ENCODE peak calls at places on chromosomes 12 and 14, in nine cellular contexts. M is coronary artery, Q is GM10248, R is retinal pigment epithelial cell, B is PC-9, A is thoracic aorta, E is fibroblast of the aortic adventitia, P is glutamatergic neuron, D is lower leg skin. T is an unnamed sample.

GRCh38 chr12:85440273-85440672 is 160.3 kb downstream of the ALX1 start:
- DNase-seq in M (no peak), Q (no peak), R (no peak), B (no peak), A (no peak), E (no peak), P (no peak), D (no peak), T (no peak)

GRCh38 chr12:131865196-131865875 is 29.1 kb upstream of the ULK1 start:
- DNase-seq in M (no peak), Q (no peak), R (no peak), B (peak), A (no peak), E (no peak), P (no peak), D (no peak), T (no peak)

GRCh38 chr14:104384776-104385071 is 194.8 kb upstream of the C14orf180 start:
- DNase-seq in M (no peak), Q (no peak), R (no peak), B (no peak), A (no peak), E (no peak), P (no peak), D (no peak), T (no peak)

GRCh38 chr12:106978035-106978800 is 8.7 kb downstream of the MTERF2 start:
- DNase-seq in M (no peak), Q (no peak), R (no peak), B (no peak), A (no peak), E (peak), P (no peak), D (no peak), T (no peak)

GRCh38 chr14:100134591-100134990 is 24.9 kb downstream of the DEGS2 start:
- DNase-seq in M (no peak), Q (no peak), R (no peak), B (no peak), A (no peak), E (no peak), P (no peak), D (no peak), T (no peak)

GRCh38 chr14:42884100-42884499 is 1277.4 kb downstream of the LRFN5 start:
- DNase-seq in M (no peak), Q (no peak), R (peak), B (peak), A (no peak), E (peak), P (no peak), D (no peak), T (no peak)

GRCh38 chr12:6773662-6774351 is 1.5 kb downstream of the LAG3 start:
- DNase-seq in M (no peak), Q (no peak), R (no peak), B (no peak), A (no peak), E (no peak), P (no peak), D (no peak), T (no peak)

GRCh38 chr14:95290021-95290420 is 29.7 kb downstream of the CLMN start:
- DNase-seq in M (peak), Q (no peak), R (no peak), B (no peak), A (no peak), E (no peak), P (no peak), D (no peak), T (no peak)

GRCh38 chr12:5910790-5911548 is 34.1 kb downstream of the ANO2 start:
- DNase-seq in M (no peak), Q (no peak), R (no peak), B (no peak), A (no peak), E (no peak), P (no peak), D (no peak), T (no peak)

GRCh38 chr12:62098131-62098530 is 162.1 kb upstream of the USP15 start:
- DNase-seq in M (no peak), Q (no peak), R (no peak), B (no peak), A (no peak), E (no peak), P (no peak), D (no peak), T (no peak)

GRCh38 chr14:51208982-51209381 is 31.1 kb upstream of the TMX1 start:
- DNase-seq in M (no peak), Q (no peak), R (no peak), B (no peak), A (no peak), E (no peak), P (peak), D (no peak), T (no peak)

GRCh38 chr12:124407074-124407473 is 112.2 kb downstream of the RFLNA start:
- DNase-seq in M (no peak), Q (no peak), R (no peak), B (no peak), A (no peak), E (no peak), P (no peak), D (no peak), T (no peak)

GRCh38 chr12:96452271-96452922 is 37.0 kb upstream of the CFAP54 start:
- DNase-seq in M (no peak), Q (no peak), R (no peak), B (no peak), A (no peak), E (no peak), P (no peak), D (no peak), T (no peak)

GRCh38 chr14:64715146-64715627 is 11.0 kb downstream of the PLEKHG3 start:
- DNase-seq in M (peak), Q (no peak), R (no peak), B (no peak), A (no peak), E (no peak), P (no peak), D (no peak), T (no peak)

GRCh38 chr12:57165741-57166140 is 18.3 kb upstream of the LRP1-AS start:
- DNase-seq in M (no peak), Q (no peak), R (no peak), B (peak), A (no peak), E (no peak), P (no peak), D (no peak), T (no peak)

GRCh38 chr14:103808403-103809001 is 38.9 kb downstream of the PPP1R13B start:
- DNase-seq in M (peak), Q (peak), R (peak), B (peak), A (no peak), E (peak), P (peak), D (peak), T (peak)

GRCh38 chr12:127501916-127502315 is 765.1 kb upstream of the TMEM132C start:
- DNase-seq in M (no peak), Q (no peak), R (no peak), B (no peak), A (no peak), E (no peak), P (no peak), D (no peak), T (no peak)

GRCh38 chr12:128365831-128366231 is 98.9 kb downstream of the TMEM132C start:
- DNase-seq in M (peak), Q (no peak), R (no peak), B (no peak), A (no peak), E (no peak), P (peak), D (no peak), T (no peak)

GRCh38 chr14:75379246-75379929 is 48.4 kb upstream of the JDP2 start:
- DNase-seq in M (no peak), Q (no peak), R (no peak), B (no peak), A (no peak), E (no peak), P (no peak), D (no peak), T (no peak)

GRCh38 chr12:24500466-24501232 is 448.3 kb downstream of the BCAT1 start:
- DNase-seq in M (no peak), Q (no peak), R (no peak), B (no peak), A (no peak), E (no peak), P (no peak), D (no peak), T (no peak)

GRCh38 chr14:102819790-102820330 is 42.6 kb downstream of the TRAF3 start:
- DNase-seq in M (no peak), Q (no peak), R (no peak), B (no peak), A (no peak), E (peak), P (no peak), D (no peak), T (no peak)

GRCh38 chr12:1691123-1692007 is 495 bp downstream of the ADIPOR2 start:
- DNase-seq in M (no peak), Q (peak), R (no peak), B (no peak), A (no peak), E (no peak), P (peak), D (peak), T (peak)

GRCh38 chr12:123115409-123116111 is 35.3 kb downstream of the PITPNM2 start:
- DNase-seq in M (peak), Q (peak), R (no peak), B (no peak), A (peak), E (peak), P (no peak), D (peak), T (no peak)

GRCh38 chr12:115060477-115061168 is 376.6 kb upstream of the TBX3 start:
- DNase-seq in M (no peak), Q (no peak), R (no peak), B (no peak), A (no peak), E (no peak), P (no peak), D (no peak), T (no peak)

GRCh38 chr14:69612759-69613145 is 1.4 kb downstream of the SUSD6 start:
- DNase-seq in M (no peak), Q (no peak), R (no peak), B (no peak), A (no peak), E (peak), P (no peak), D (no peak), T (no peak)

GRCh38 chr12:123886931-123887582 is 85.6 kb downstream of the CCDC92 start:
- DNase-seq in M (no peak), Q (no peak), R (no peak), B (no peak), A (no peak), E (no peak), P (no peak), D (no peak), T (no peak)

GRCh38 chr14:85974602-85975001 is 444.7 kb downstream of the FLRT2 start:
- DNase-seq in M (no peak), Q (no peak), R (no peak), B (no peak), A (no peak), E (no peak), P (no peak), D (no peak), T (no peak)

GRCh38 chr12:128338344-128338743 is 71.4 kb downstream of the TMEM132C start:
- DNase-seq in M (no peak), Q (no peak), R (no peak), B (no peak), A (no peak), E (no peak), P (no peak), D (no peak), T (no peak)

GRCh38 chr12:6752181-6752930 is 585 bp downstream of the MLF2 start:
- DNase-seq in M (no peak), Q (peak), R (no peak), B (no peak), A (no peak), E (peak), P (peak), D (peak), T (no peak)

GRCh38 chr12:11555743-11556625 is 93.5 kb upstream of the ETV6 start:
- DNase-seq in M (no peak), Q (no peak), R (no peak), B (peak), A (no peak), E (no peak), P (no peak), D (no peak), T (no peak)

GRCh38 chr12:121857322-121858246 is 1.1 kb downstream of the HPD start:
- DNase-seq in M (no peak), Q (no peak), R (no peak), B (no peak), A (no peak), E (peak), P (peak), D (no peak), T (no peak)

GRCh38 chr14:66772146-66772545 is 264.2 kb downstream of the GPHN start:
- DNase-seq in M (no peak), Q (no peak), R (no peak), B (no peak), A (no peak), E (no peak), P (no peak), D (no peak), T (no peak)

GRCh38 chr14:67167420-67168109 is 21.7 kb upstream of the GARIN2 start:
- DNase-seq in M (no peak), Q (no peak), R (peak), B (peak), A (no peak), E (peak), P (no peak), D (no peak), T (no peak)

GRCh38 chr14:63632932-63633514 is 8.6 kb downstream of the WDR89 start:
- DNase-seq in M (no peak), Q (peak), R (no peak), B (no peak), A (no peak), E (peak), P (no peak), D (no peak), T (no peak)

GRCh38 chr14:37197421-37198272 is at the start of gene MIPOL1:
- DNase-seq in M (peak), Q (no peak), R (peak), B (peak), A (peak), E (peak), P (peak), D (peak), T (no peak)
- TF ChIP-seq CTCF in M (no peak), Q (no peak), R (peak), B (no peak), A (peak), E (peak), P (no peak), D (no peak), T (no peak)

GRCh38 chr12:41795910-41796309 is 348.8 kb downstream of the GXYLT1 start:
- DNase-seq in M (no peak), Q (no peak), R (no peak), B (no peak), A (no peak), E (no peak), P (peak), D (no peak), T (no peak)
- TF ChIP-seq CTCF in M (no peak), Q (no peak), R (peak), B (no peak), A (no peak), E (no peak), P (no peak), D (no peak), T (no peak)

GRCh38 chr12:89524201-89525001 is at the start of gene GALNT4:
- DNase-seq in M (peak), Q (peak), R (peak), B (peak), A (peak), E (peak), P (peak), D (peak), T (peak)

GRCh38 chr12:89525824-89526770 is at the start of gene POC1B:
- DNase-seq in M (peak), Q (peak), R (peak), B (peak), A (peak), E (peak), P (peak), D (peak), T (peak)

GRCh38 chr12:89521348-89522238 is 3.0 kb downstream of the GALNT4 start:
- DNase-seq in M (no peak), Q (no peak), R (no peak), B (no peak), A (no peak), E (no peak), P (no peak), D (no peak), T (no peak)

GRCh38 chr12:89528434-89528833 is 2.6 kb upstream of the POC1B start:
- DNase-seq in M (no peak), Q (no peak), R (no peak), B (no peak), A (no peak), E (no peak), P (no peak), D (no peak), T (no peak)

GRCh38 chr12:89525002-89525823 is 617 bp upstream of the GALNT4 start:
- DNase-seq in M (no peak), Q (peak), R (no peak), B (no peak), A (no peak), E (no peak), P (peak), D (no peak), T (peak)
- TF ChIP-seq CTCF in M (no peak), Q (no peak), R (no peak), B (peak), A (peak), E (no peak), P (no peak), D (no peak), T (no peak)

GRCh38 chr12:89084751-89085150 is 267.6 kb downstream of the DUSP6 start:
- DNase-seq in M (no peak), Q (no peak), R (no peak), B (no peak), A (no peak), E (peak), P (no peak), D (no peak), T (no peak)
- TF ChIP-seq CTCF in M (no peak), Q (no peak), R (no peak), B (no peak), A (no peak), E (no peak), P (no peak), D (no peak), T (no peak)

GRCh38 chr14:97061198-97061597 is 264.0 kb downstream of the VRK1 start:
- DNase-seq in M (no peak), Q (no peak), R (no peak), B (no peak), A (no peak), E (no peak), P (no peak), D (no peak), T (no peak)
- TF ChIP-seq CTCF in M (no peak), Q (no peak), R (no peak), B (no peak), A (no peak), E (no peak), P (no peak), D (no peak), T (no peak)

DNA sequence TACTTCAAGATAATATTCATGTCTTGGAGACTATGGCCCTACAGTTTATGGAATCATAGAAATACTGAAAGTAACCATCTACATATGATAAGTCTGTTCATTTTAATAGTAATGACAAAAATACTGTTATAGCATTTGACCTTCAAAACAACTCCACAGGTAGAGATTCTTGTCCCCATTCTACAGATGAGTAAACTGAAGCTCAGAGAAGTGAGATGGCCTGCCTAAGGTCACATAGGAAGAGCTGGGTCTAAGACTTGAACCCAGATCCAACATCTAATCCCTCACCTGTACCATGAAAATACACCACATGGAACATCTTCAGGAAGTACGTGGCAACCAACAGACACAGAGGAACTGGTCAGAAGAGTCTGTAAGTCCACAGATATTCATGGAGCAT is 7.0 kb upstream of the WSCD2 start:
- DNase-seq in M (no peak), Q (no peak), R (no peak), B (no peak), A (no peak), E (no peak), P (no peak), D (no peak), T (no peak)
- TF ChIP-seq CTCF in M (no peak), Q (no peak), R (no peak), B (no peak), A (no peak), E (no peak), P (no peak), D (no peak), T (no peak)

DNA sequence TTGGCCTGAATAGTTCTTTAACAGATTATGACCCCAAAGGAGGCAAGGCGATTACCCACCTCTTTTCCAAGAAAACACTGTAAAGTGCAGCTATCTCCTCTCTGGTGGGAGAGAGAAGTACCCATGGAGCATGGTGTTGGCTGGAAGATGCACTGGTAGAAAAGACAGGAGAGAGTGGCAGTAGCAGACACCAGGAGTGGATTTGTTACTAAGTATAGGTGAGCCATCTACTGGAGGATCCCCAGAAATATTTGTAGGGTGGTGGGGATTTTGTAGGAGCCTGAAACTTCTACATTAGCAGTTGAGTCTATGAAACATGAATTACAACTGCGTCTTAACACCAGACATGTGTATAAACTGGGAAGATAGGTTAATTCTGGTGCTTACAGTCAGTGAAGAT is 148.0 kb downstream of the SLC38A4 start:
- DNase-seq in M (no peak), Q (no peak), R (no peak), B (peak), A (no peak), E (peak), P (no peak), D (no peak), T (no peak)
- TF ChIP-seq CTCF in M (no peak), Q (no peak), R (no peak), B (peak), A (no peak), E (peak), P (no peak), D (no peak), T (no peak)

DNA sequence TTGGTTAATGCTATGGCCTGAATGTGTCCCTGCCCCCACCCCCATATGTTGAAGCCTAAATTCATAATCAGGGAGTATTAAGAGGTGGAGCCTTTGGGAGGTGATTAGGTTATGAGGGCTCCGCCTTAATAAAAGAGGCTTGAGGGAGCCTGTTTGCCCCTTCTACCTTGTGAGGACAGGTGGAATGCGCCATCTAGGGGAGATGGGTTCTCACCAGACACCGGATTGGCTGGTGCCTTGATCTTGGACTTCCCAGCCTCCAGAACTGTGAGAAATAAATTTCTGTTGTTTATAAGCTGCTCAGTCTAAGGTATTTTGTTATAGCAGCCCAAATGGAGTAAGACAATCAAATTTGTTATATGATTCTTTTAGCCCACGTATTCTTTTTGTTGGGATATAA is 148.3 kb downstream of the PTCSC3 start:
- DNase-seq in M (no peak), Q (no peak), R (no peak), B (no peak), A (no peak), E (no peak), P (no peak), D (no peak), T (no peak)
- TF ChIP-seq CTCF in M (no peak), Q (no peak), R (no peak), B (no peak), A (no peak), E (no peak), P (no peak), D (no peak), T (no peak)

T was measured in natural killer cell.